ENCODE peak calls at places on chromosome 1, in nine cellular contexts. R, L, Y, O, B, S, U, C and A are unnamed samples.

GRCh38 chr1:20291621-20292020 is 946 bp downstream of the VWA5B1 start:
- DNase-seq in Y (no peak), L (peak; percentile 56), U (no peak), B (no peak), R (no peak), C (no peak), S (no peak), O (no peak), A (no peak)

GRCh38 chr1:235867903-235868469 is 1.3 kb upstream of the LYST start:
- DNase-seq in C (no peak), B (peak; percentile 65), S (no peak), R (no peak), L (no peak), U (no peak), O (no peak), Y (no peak), A (no peak)

GRCh38 chr1:36322085-36322785 is 1.2 kb downstream of the EVA1B start:
- DNase-seq in C (no peak), Y (no peak), S (no peak), O (no peak), R (no peak), U (peak; percentile 67), L (peak; percentile 52), B (no peak), A (no peak)

GRCh38 chr1:209427811-209428210 is 155.7 kb upstream of the CAMK1G start:
- DNase-seq in B (no peak), L (peak; percentile 69), U (no peak), O (no peak), S (no peak), C (peak; percentile 75), Y (no peak), R (no peak), A (no peak)

GRCh38 chr1:94602312-94602711 is 60.8 kb upstream of the F3 start:
- DNase-seq in B (no peak), R (no peak), S (no peak), L (no peak), C (no peak), Y (peak; percentile 13), O (peak; percentile 99), U (no peak), A (no peak)

GRCh38 chr1:207822124-207822601 is 70.3 kb downstream of the CD46 start:
- DNase-seq in C (no peak), O (no peak), Y (no peak), S (no peak), L (no peak), U (peak; percentile 38), B (peak; percentile 92), R (no peak), A (no peak)

GRCh38 chr1:160542303-160542945 is 19.4 kb upstream of the SLAMF6 start:
- DNase-seq in C (no peak), U (no peak), S (peak; percentile 17), R (peak; percentile 64), L (no peak), O (peak; percentile 28), Y (no peak), B (no peak), A (peak; percentile 62)

GRCh38 chr1:92877081-92877711 is 45.4 kb downstream of the RPL5 start:
- DNase-seq in U (no peak), R (no peak), Y (no peak), C (no peak), B (no peak), L (no peak), O (peak; percentile 27), S (no peak), A (no peak)

GRCh38 chr1:28817133-28817532 is 5.2 kb downstream of the OPRD1 start:
- DNase-seq in S (no peak), R (no peak), U (no peak), Y (no peak), C (no peak), L (no peak), B (no peak), O (no peak), A (no peak)

GRCh38 chr1:14113841-14114567 is 414.0 kb downstream of the PRDM2 start:
- DNase-seq in B (peak; percentile 41), S (no peak), L (peak; percentile 93), C (peak; percentile 1), U (peak; percentile 25), Y (no peak), O (peak; percentile 39), R (peak; percentile 44), A (peak; percentile 15)

GRCh38 chr1:22056043-22056442 is 3.5 kb downstream of the CDC42 start:
- DNase-seq in S (no peak), R (no peak), Y (no peak), O (peak; percentile 68), L (no peak), B (no peak), U (no peak), C (no peak), A (no peak)

GRCh38 chr1:96643519-96643918 is 78.1 kb upstream of the PTBP2 start:
- DNase-seq in R (no peak), U (no peak), O (no peak), S (no peak), L (no peak), B (no peak), C (no peak), Y (no peak), A (no peak)

GRCh38 chr1:46065405-46065804 is 67.0 kb downstream of the PIK3R3 start:
- DNase-seq in C (no peak), L (peak; percentile 17), B (peak; percentile 41), S (no peak), R (no peak), U (no peak), Y (no peak), O (no peak), A (no peak)

GRCh38 chr1:1101503-1101902 is 14.4 kb downstream of the C1orf159 start:
- DNase-seq in O (no peak), B (no peak), C (no peak), R (no peak), Y (no peak), S (no peak), U (no peak), L (no peak), A (no peak)

GRCh38 chr1:237012789-237013383 is 8.6 kb upstream of the MT1HL1 start:
- DNase-seq in B (no peak), C (no peak), S (no peak), L (no peak), R (peak; percentile 96), O (peak; percentile 53), Y (no peak), U (peak; percentile 21), A (peak; percentile 96)

GRCh38 chr1:110130113-110130591 is 17.9 kb downstream of the UBL4B start:
- DNase-seq in S (no peak), L (peak; percentile 89), B (no peak), U (no peak), O (peak; percentile 40), Y (no peak), C (no peak), R (peak; percentile 38), A (no peak)
- TF ChIP-seq CTCF in S (no peak), L (peak; percentile 74), B (no peak), U (no peak), O (peak; percentile 3), Y (peak; percentile 14), C (no peak), R (peak; percentile 26), A (peak; percentile 27)

DNA sequence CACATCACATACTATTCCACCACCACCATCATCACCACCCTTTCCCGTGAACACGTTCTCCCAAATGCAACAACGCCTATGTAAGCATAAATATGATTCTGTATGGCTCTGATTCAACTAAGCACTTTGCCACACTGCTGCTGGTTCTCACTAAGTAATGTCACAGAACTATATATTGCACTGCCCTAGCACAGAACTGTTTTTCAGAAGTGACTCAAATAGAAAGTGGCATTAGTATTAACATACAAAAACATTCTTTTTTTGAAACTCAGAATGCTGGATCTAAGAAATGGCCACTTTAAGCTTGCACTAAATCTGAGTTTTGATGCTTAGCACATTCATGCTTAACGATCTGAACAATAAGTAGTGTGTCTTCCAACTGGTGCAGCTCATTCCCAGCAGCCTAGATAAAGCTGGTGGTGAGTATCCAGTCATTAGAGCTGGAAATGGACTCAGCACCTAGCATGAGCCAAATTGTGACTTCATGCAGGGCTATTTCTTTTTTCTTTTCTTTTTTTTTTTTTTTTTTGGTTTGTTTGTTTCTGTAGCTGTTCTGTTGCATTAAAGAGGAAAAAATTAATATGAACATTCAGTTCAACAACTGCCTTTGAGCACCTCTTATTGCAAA is 46.2 kb upstream of the ZC3H11B start:
- DNase-seq in Y (no peak), R (no peak), U (no peak), L (no peak), O (no peak), S (no peak), B (peak; percentile 48), C (no peak), A (no peak)
- H3K4me3 ChIP-seq in Y (no peak overlapping the region), R (no peak overlapping the region), U (no peak overlapping the region), L (no peak overlapping the region), O (no peak overlapping the region), S (no peak overlapping the region), B (no peak overlapping the region), C (no peak overlapping the region), A (no peak overlapping the region)

DNA sequence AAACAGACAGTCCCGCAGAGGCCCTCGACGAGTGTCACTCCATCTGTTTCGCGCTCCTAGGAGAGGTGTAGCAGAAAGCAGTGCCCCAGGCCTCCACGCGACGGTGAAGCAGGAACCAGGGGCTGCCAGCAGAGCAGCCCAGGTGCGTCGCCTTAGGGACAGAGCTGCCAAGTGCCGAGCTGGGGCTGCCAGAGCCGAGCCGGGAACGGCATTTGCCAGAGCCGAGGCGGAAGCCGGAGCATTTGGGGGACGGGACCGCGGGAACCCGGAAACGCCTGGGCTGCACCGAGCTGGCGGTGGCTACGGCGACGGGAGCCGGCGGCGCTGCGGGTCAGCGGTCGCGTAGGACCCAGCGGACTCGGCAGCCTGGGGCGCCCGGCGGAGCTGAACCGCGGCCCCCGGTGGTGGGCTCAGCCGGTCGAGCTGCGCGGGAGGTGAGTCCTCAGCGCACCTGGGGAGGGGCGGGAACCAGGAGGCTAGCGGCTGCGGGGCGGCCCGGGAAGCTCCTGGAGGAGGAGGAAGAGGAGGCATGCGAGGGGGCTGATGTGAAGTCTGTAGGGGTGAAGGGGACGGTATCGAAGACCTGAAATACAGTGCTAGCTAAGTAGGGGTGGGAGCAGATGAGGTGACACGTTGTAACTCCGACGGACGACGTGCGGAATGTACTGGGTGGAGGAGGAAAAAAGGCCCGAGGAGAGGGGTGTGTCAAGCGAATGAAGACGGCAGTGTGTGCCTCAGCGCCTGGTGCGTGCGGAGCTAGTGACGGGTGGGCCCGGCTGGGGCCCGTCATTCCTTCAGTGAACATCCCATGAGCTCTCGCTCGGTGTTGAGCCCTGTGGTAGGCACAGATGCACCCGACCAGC is at the start of gene SLC35A3:
- DNase-seq in R (peak; percentile 89), Y (peak; percentile 64), S (peak; percentile 68), O (peak; percentile 65), L (peak; percentile 92), U (peak; percentile 79), B (peak; percentile 91), C (peak; percentile 86), A (peak; percentile 15)
- TF ChIP-seq CTCF in R (no peak), Y (no peak), S (no peak), O (no peak), L (peak; percentile 2), U (no peak), B (no peak), C (no peak), A (no peak)

DNA sequence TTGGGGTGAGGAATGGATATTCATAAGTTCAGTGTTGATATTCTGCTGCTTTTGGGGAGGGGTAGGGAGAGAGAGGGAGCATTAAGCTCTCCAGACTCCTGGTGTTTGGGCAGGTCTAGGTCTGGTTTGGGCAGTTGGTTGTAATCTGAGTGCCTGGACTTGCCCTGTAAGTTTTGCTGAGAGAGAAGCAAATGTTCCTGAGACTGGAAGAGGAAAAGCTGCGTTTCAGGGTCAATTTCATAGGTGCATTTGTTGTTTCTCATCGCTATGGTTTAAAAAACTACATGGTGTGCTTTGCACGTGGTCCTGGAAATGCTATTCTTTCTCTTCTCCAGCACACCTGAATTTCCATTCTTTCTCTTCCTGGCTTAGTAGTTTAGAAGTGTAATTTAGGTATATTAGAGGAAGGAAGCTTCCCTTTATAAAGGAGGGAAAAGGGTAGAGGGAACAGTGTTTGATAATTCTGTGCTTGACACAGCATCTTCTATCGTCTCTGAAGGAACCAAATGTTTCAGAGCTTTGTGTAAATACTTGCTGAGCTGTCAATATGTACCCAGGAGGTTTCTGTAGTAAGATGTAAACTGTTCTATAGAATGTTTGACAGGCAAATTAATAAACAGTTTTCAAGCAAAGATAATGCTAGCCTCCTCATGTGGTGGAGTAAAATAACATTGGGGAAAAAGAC is 6.3 kb downstream of the ARID1A start:
- DNase-seq in C (peak; percentile 44), S (no peak), R (peak; percentile 24), B (no peak), O (no peak), U (no peak), Y (no peak), L (no peak), A (no peak)
- H3K4me3 ChIP-seq in C (peak overlapping the region; percentile 67), S (no peak overlapping the region), R (no peak overlapping the region), B (peak overlapping the region; percentile 88), O (no peak overlapping the region), U (no peak overlapping the region), Y (no peak overlapping the region), L (peak overlapping the region; percentile 68), A (no peak overlapping the region)